ENCODE peak calls at places on chromosomes 13 and 19, in five cellular contexts. One of them, this sample, is unnamed.

GRCh38 chr13:93535256-93535655 is 308.6 kb downstream of the GPC6 start:
- DNase-seq in body of pancreas: no peak
- DNase-seq in kidney epithelial cell: no peak
- DNase-seq in neural crest cell: no peak
- DNase-seq in AG04450: no peak
- DNase-seq in this sample: no peak

GRCh38 chr13:111947026-111947810 is 119.7 kb upstream of the SOX1 start:
- DNase-seq in body of pancreas: no peak
- DNase-seq in kidney epithelial cell: no peak
- DNase-seq in neural crest cell: no peak
- DNase-seq in AG04450: no peak
- DNase-seq in this sample: no peak

GRCh38 chr13:51837016-51837415 is 8.0 kb downstream of the TMEM272 start:
- DNase-seq in body of pancreas: no peak
- DNase-seq in kidney epithelial cell: no peak
- DNase-seq in neural crest cell: no peak
- DNase-seq in AG04450: no peak
- DNase-seq in this sample: no peak

GRCh38 chr13:33099860-33100259 is 83.6 kb downstream of the KL start:
- DNase-seq in body of pancreas: no peak
- DNase-seq in kidney epithelial cell: no peak
- DNase-seq in neural crest cell: no peak
- DNase-seq in AG04450: no peak
- DNase-seq in this sample: no peak

GRCh38 chr13:69948016-69948415 is 159.6 kb upstream of the ATXN8OS start:
- DNase-seq in body of pancreas: no peak
- DNase-seq in kidney epithelial cell: no peak
- DNase-seq in neural crest cell: no peak
- DNase-seq in AG04450: no peak
- DNase-seq in this sample: no peak

GRCh38 chr13:24614306-24615080 is 65.7 kb upstream of the ATP12A start:
- DNase-seq in body of pancreas: no peak
- DNase-seq in kidney epithelial cell: no peak
- DNase-seq in neural crest cell: no peak
- DNase-seq in AG04450: no peak
- DNase-seq in this sample: no peak

GRCh38 chr19:30214651-30215051 is 157.5 kb upstream of the ZNF536 start:
- DNase-seq in body of pancreas: no peak
- DNase-seq in kidney epithelial cell: no peak
- DNase-seq in neural crest cell: no peak
- DNase-seq in AG04450: no peak
- DNase-seq in this sample: no peak

GRCh38 chr13:43286769-43287168 is 263.4 kb downstream of the DNAJC15 start:
- DNase-seq in body of pancreas: no peak
- DNase-seq in kidney epithelial cell: no peak
- DNase-seq in neural crest cell: no peak
- DNase-seq in AG04450: no peak
- DNase-seq in this sample: no peak

GRCh38 chr13:22432690-22433089 is 748.1 kb upstream of the SGCG start:
- DNase-seq in body of pancreas: no peak
- DNase-seq in kidney epithelial cell: no peak
- DNase-seq in neural crest cell: no peak
- DNase-seq in AG04450: no peak
- DNase-seq in this sample: no peak

GRCh38 chr13:100298116-100298681 is 209.3 kb downstream of the PCCA start:
- DNase-seq in body of pancreas: no peak
- DNase-seq in kidney epithelial cell: no peak
- DNase-seq in neural crest cell: no peak
- DNase-seq in AG04450: no peak
- DNase-seq in this sample: no peak

GRCh38 chr19:50458396-50459066 is 17.8 kb upstream of the EMC10 start:
- DNase-seq in body of pancreas: no peak
- DNase-seq in kidney epithelial cell: no peak
- DNase-seq in neural crest cell: no peak
- DNase-seq in AG04450: no peak
- DNase-seq in this sample: no peak

GRCh38 chr13:44842158-44842557 is 147.1 kb downstream of the NUFIP1 start:
- DNase-seq in body of pancreas: no peak
- DNase-seq in kidney epithelial cell: no peak
- DNase-seq in neural crest cell: no peak
- DNase-seq in AG04450: no peak
- DNase-seq in this sample: peak; percentile 49

GRCh38 chr19:12411893-12412292 is 10.8 kb upstream of the ZNF799 start:
- DNase-seq in body of pancreas: no peak
- DNase-seq in kidney epithelial cell: no peak
- DNase-seq in neural crest cell: no peak
- DNase-seq in AG04450: no peak
- DNase-seq in this sample: no peak

GRCh38 chr13:37919329-37919880 is 49.8 kb upstream of the TRPC4 start:
- DNase-seq in body of pancreas: no peak
- DNase-seq in kidney epithelial cell: no peak
- DNase-seq in neural crest cell: no peak
- DNase-seq in AG04450: no peak
- DNase-seq in this sample: no peak

GRCh38 chr13:111325941-111326620 is 5.6 kb downstream of the TEX29 start:
- DNase-seq in body of pancreas: no peak
- DNase-seq in kidney epithelial cell: no peak
- DNase-seq in neural crest cell: no peak
- DNase-seq in AG04450: no peak
- DNase-seq in this sample: no peak

GRCh38 chr13:47241446-47241845 is 344.6 kb upstream of the HTR2A start:
- DNase-seq in body of pancreas: no peak
- DNase-seq in kidney epithelial cell: no peak
- DNase-seq in neural crest cell: no peak
- DNase-seq in AG04450: no peak
- DNase-seq in this sample: no peak

GRCh38 chr19:44947041-44947581 is 1.3 kb downstream of the APOC2 start:
- DNase-seq in body of pancreas: no peak
- DNase-seq in kidney epithelial cell: no peak
- DNase-seq in neural crest cell: no peak
- DNase-seq in AG04450: no peak
- DNase-seq in this sample: no peak

GRCh38 chr13:95038949-95039348 is 262.3 kb downstream of the ABCC4 start:
- DNase-seq in body of pancreas: no peak
- DNase-seq in kidney epithelial cell: no peak
- DNase-seq in neural crest cell: no peak
- DNase-seq in AG04450: no peak
- DNase-seq in this sample: no peak

DNA sequence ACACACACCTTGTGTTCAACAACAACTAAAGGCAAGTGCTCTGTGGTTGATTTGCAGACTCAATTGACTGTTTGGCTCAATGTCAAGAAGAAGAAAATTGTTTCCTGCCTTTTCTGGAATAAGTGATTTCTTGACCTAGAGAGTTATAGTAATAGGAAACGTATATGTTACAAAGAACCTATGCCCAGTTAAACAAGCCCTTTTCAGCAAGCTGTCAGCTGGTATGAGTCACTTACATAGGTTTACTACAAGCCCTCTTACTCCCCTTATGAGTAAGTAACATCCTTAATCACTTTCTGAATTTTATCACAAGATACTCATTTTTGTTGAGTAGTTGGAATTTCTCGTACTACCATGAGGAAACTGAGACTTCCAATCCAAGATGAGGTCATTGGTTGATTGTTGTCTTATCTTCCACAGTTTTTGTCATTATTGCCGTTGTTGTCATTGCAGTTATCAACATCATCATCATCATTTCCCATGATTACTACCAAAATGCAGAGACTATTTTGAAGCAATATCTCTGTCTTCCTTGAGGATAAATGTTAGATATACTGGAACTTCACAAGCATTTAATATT is 105.8 kb downstream of the RAP2A start:
- DNase-seq in body of pancreas: no peak
- DNase-seq in kidney epithelial cell: no peak
- DNase-seq in neural crest cell: no peak
- DNase-seq in AG04450: no peak
- DNase-seq in this sample: no peak
- TF ChIP-seq CTCF in body of pancreas: no peak
- TF ChIP-seq CTCF in kidney epithelial cell: no peak
- TF ChIP-seq CTCF in neural crest cell: no peak
- TF ChIP-seq CTCF in AG04450: no peak
- TF ChIP-seq CTCF in this sample: no peak

GRCh38 chr13:40755082-40755755 is 15.8 kb downstream of the MRPS31 start:
- DNase-seq in body of pancreas: no peak
- DNase-seq in kidney epithelial cell: no peak
- DNase-seq in neural crest cell: no peak
- DNase-seq in AG04450: no peak
- DNase-seq in this sample: no peak

GRCh38 chr13:40749327-40749726 is 21.7 kb downstream of the MRPS31 start:
- DNase-seq in body of pancreas: no peak
- DNase-seq in kidney epithelial cell: no peak
- DNase-seq in neural crest cell: no peak
- DNase-seq in AG04450: no peak
- DNase-seq in this sample: no peak
- TF ChIP-seq CTCF in body of pancreas: no peak
- TF ChIP-seq CTCF in kidney epithelial cell: peak; percentile 1
- TF ChIP-seq CTCF in neural crest cell: peak; percentile 35
- TF ChIP-seq CTCF in AG04450: peak; percentile 30
- TF ChIP-seq CTCF in this sample: peak; percentile 3

GRCh38 chr13:67366533-67366932 is 136.4 kb upstream of the PCDH9 start:
- DNase-seq in body of pancreas: no peak
- DNase-seq in kidney epithelial cell: no peak
- DNase-seq in neural crest cell: no peak
- DNase-seq in AG04450: no peak
- DNase-seq in this sample: no peak
- TF ChIP-seq CTCF in body of pancreas: no peak
- TF ChIP-seq CTCF in kidney epithelial cell: peak; percentile 23
- TF ChIP-seq CTCF in neural crest cell: peak; percentile 29
- TF ChIP-seq CTCF in AG04450: peak; percentile 33
- TF ChIP-seq CTCF in this sample: no peak

GRCh38 chr19:18157465-18158063 is 4.6 kb downstream of the PIK3R2 start:
- DNase-seq in body of pancreas: peak; percentile 64
- DNase-seq in kidney epithelial cell: no peak
- DNase-seq in neural crest cell: peak; percentile 53
- DNase-seq in AG04450: no peak
- DNase-seq in this sample: no peak
- TF ChIP-seq CTCF in body of pancreas: no peak
- TF ChIP-seq CTCF in kidney epithelial cell: no peak
- TF ChIP-seq CTCF in neural crest cell: no peak
- TF ChIP-seq CTCF in AG04450: no peak
- TF ChIP-seq CTCF in this sample: no peak

DNA sequence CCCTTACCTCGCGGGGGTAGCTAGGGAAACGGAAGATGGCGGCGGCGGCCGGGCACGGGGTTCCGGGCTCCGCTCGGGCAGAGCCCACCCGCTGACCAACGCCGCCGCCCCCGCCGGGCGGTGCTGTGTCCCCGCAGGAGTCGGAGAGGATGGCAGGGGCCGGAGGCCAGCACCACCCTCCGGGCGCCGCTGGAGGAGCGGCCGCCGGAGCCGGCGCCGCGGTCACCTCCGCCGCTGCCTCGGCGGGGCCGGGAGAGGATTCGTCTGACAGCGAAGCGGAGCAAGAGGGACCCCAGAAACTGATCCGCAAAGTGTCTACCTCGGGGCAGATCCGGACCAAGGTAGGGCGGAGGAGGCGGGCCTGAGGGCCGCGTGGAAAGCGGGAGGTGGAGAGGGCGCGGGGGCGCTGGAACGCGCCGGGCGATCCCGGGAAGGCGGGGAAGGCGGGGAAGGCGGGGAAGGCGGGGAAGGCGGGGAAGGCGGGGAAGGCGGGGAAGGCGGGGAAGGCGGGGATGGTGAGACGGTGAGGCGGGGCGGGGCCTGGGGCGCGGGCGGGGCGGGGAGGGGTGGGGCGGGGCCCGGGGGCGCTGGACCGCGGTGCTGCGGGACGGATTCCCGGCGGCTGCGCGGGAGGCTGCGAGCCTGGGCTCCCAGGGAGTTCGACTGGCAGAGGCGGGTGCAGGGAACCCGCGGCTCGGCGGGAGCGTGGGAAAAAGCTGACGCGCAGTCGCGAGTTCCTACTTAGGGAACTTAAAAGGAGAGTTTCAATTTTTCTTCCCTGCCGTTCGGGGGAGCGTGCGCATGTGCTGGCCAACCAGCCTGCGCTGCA is at the start of gene DGKH:
- DNase-seq in body of pancreas: peak; percentile 85
- DNase-seq in kidney epithelial cell: no peak
- DNase-seq in neural crest cell: peak; percentile 66
- DNase-seq in AG04450: no peak
- DNase-seq in this sample: no peak
- TF ChIP-seq CTCF in body of pancreas: no peak
- TF ChIP-seq CTCF in kidney epithelial cell: no peak
- TF ChIP-seq CTCF in neural crest cell: peak; percentile 23
- TF ChIP-seq CTCF in AG04450: no peak
- TF ChIP-seq CTCF in this sample: no peak

GRCh38 chr13:113746671-113747070 is 12.4 kb upstream of the TMEM255B start:
- DNase-seq in body of pancreas: no peak
- DNase-seq in kidney epithelial cell: no peak
- DNase-seq in neural crest cell: no peak
- DNase-seq in AG04450: no peak
- DNase-seq in this sample: no peak

GRCh38 chr13:113744197-113745000 is 14.6 kb upstream of the TMEM255B start:
- DNase-seq in body of pancreas: no peak
- DNase-seq in kidney epithelial cell: no peak
- DNase-seq in neural crest cell: no peak
- DNase-seq in AG04450: no peak
- DNase-seq in this sample: no peak

GRCh38 chr13:113743366-113744195 is 15.4 kb upstream of the TMEM255B start:
- DNase-seq in body of pancreas: no peak
- DNase-seq in kidney epithelial cell: no peak
- DNase-seq in neural crest cell: no peak
- DNase-seq in AG04450: no peak
- DNase-seq in this sample: no peak

GRCh38 chr13:113746143-113746525 is 12.9 kb upstream of the TMEM255B start:
- DNase-seq in body of pancreas: no peak
- DNase-seq in kidney epithelial cell: no peak
- DNase-seq in neural crest cell: no peak
- DNase-seq in AG04450: no peak
- DNase-seq in this sample: no peak

DNA sequence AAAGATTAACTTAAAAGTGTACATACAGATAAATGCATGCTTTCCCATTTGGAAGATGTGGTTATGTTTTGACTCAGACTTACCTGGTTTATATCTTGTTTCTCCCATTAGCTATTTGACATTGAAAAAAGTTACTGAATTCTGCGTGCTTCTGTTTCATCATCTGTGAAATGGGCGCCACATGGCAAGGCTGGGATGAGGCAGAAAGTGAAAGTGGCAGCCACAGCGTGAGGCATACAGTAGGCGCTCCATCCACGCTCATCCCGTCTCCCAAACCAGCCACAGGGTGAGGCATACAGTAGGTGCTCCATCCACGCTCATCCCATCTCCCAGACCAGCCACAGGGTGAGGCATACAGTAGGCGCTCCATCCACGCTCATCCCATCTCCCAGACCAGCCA is 14.0 kb upstream of the TMEM255B start:
- DNase-seq in body of pancreas: no peak
- DNase-seq in kidney epithelial cell: no peak
- DNase-seq in neural crest cell: no peak
- DNase-seq in AG04450: no peak
- DNase-seq in this sample: no peak
- TF ChIP-seq CTCF in body of pancreas: no peak
- TF ChIP-seq CTCF in kidney epithelial cell: no peak
- TF ChIP-seq CTCF in neural crest cell: no peak
- TF ChIP-seq CTCF in AG04450: no peak
- TF ChIP-seq CTCF in this sample: no peak

GRCh38 chr13:82330499-82330898 is 1551.8 kb downstream of the SLITRK1 start:
- DNase-seq in body of pancreas: no peak
- DNase-seq in kidney epithelial cell: no peak
- DNase-seq in neural crest cell: no peak
- DNase-seq in AG04450: no peak
- DNase-seq in this sample: no peak
- TF ChIP-seq CTCF in body of pancreas: no peak
- TF ChIP-seq CTCF in kidney epithelial cell: peak; percentile 37
- TF ChIP-seq CTCF in neural crest cell: peak; percentile 68
- TF ChIP-seq CTCF in AG04450: peak; percentile 52
- TF ChIP-seq CTCF in this sample: peak; percentile 16